ENCODE peak calls at places on chromosomes 1 and 21, in five cellular contexts. A is transverse colon, P is pancreas, G is DND-41, B is heart right ventricle. W is an unnamed sample.
A peak's percentile ranks its signal among the peaks of the same experiment; 100 is the strongest.

GRCh38 chr1:116956378-116956777 is 45.2 kb upstream of the CD101 start:
- DNase-seq in A (no peak), B (no peak), P (no peak), G (no peak), W (no peak)

GRCh38 chr1:244460195-244460594 is 878 bp upstream of the CATSPERE start:
- DNase-seq in B (no peak), G (peak; percentile 41), A (no peak), P (no peak), W (no peak)

GRCh38 chr1:27704958-27705357 is 20.8 kb upstream of the FAM76A start:
- DNase-seq in A (no peak), B (no peak), G (no peak), P (no peak), W (no peak)

GRCh38 chr1:41493117-41493536 is 8.6 kb upstream of the EDN2 start:
- DNase-seq in A (no peak), G (no peak), B (no peak), P (peak; percentile 32), W (no peak)

GRCh38 chr1:50308883-50309282 is 114.4 kb downstream of the DMRTA2 start:
- DNase-seq in A (no peak), P (peak; percentile 26), B (peak; percentile 15), G (peak; percentile 69), W (no peak)

GRCh38 chr1:18965206-18966173 is 9.0 kb upstream of the IFFO2 start:
- DNase-seq in P (no peak), B (no peak), A (no peak), G (no peak), W (no peak)

GRCh38 chr21:38806153-38806941 is 618 bp downstream of the ETS2 start:
- DNase-seq in A (peak; percentile 45), P (peak; percentile 50), G (peak; percentile 55), B (peak; percentile 32), W (peak; percentile 42)

GRCh38 chr1:36248250-36248894 is 24.1 kb downstream of the THRAP3 start:
- DNase-seq in P (peak; percentile 48), B (no peak), G (no peak), A (peak; percentile 53), W (no peak)

GRCh38 chr1:83900530-83900929 is 98.4 kb downstream of the TTLL7 start:
- DNase-seq in P (no peak), A (no peak), G (no peak), B (no peak), W (no peak)

GRCh38 chr1:2290171-2290578 is 62.1 kb downstream of the SKI start:
- DNase-seq in P (no peak), G (no peak), A (no peak), B (no peak), W (no peak)

DNA sequence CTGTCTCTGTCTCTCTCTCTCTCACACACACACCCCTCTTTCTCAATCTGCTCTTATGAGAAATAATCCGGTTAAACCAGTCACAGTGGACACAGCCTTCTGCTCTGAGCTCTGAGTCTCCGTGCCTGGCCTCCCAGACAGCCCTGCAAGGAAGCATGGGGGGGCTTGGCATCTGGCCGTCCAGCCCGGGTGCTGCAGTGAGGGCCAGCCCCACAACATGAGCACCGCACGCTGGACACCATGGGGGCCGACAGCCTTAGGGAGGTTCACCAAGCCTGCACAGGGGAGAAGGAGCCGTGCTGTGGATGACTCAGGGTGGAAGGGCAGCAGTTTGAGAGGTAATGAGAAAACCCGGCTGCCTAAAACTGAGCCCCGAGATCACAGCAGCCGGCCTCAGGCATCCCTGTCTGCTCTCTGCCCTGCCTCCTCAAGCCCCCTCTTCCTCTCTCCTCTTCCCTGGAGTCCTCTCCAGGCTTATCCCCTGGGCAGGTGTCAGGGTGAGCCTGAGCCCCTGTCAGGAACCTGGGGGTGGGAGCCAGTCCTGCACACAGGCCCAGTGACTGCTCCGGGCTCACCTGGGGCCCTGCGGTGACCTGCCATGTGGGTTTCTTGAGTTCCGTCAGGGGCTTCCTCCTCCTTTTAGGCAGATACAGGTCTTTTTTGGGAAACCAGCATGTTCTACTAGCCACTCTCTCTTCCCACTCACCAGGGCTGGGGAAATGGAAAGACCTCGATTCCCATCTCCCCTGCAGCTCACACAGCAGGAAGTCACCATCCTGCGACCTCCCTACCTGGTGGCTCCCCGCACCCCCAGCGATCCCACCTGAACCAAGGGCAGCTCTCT is 92.8 kb downstream of the ITPKB start:
- DNase-seq in G (no peak), P (no peak), A (no peak), B (no peak), W (no peak)
- H3K27ac ChIP-seq in G (no peak overlapping the region), P (no peak overlapping the region), A (peak overlapping the region; percentile 21), B (no peak overlapping the region), W (no peak overlapping the region)

DNA sequence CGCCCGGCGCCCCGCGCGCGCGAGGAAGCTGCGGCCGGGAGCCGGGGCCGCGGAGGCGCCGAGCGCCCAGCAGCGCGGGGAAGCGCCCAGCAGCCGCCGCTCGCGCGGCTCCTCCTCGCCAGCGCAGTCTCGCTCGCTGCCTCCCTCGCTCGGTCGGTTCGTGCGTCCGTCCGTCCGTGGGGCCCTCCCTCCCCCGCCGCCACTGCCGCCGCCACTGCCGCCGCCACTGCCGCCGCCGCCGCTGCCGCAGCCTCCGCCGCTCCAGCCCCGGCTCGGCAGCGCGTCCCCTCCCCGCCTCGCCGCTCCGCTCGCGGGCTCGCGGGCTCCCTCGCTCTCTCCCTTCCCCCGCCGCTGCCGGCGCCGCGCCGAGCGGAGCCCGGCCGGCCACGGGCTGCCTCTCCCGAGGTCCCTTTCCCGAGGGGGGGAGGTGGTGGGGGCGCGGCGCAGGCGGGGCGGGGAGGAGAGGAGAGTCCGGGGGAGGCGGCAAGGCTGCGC is at the start of gene KCND3:
- DNase-seq in A (peak; percentile 28), G (no peak), P (peak; percentile 41), B (no peak), W (no peak)
- H3K27me3 ChIP-seq in A (peaks cover 57% of the 10 kb centered on the region), G (no peaks in the 10 kb centered on the region), P (no peaks in the 10 kb centered on the region), B (no peaks in the 10 kb centered on the region), W (peaks cover 31% of the 10 kb centered on the region)

GRCh38 chr21:43029785-43030184 is 45.9 kb downstream of the CBS start:
- DNase-seq in A (no peak), G (no peak), B (no peak), P (no peak), W (no peak)
- H3K36me3 ChIP-seq in A (no peaks in the 10 kb centered on the region), G (peaks cover 55% of the 10 kb centered on the region), B (peaks cover 72% of the 10 kb centered on the region), P (no peaks in the 10 kb centered on the region), W (peaks cover 23% of the 10 kb centered on the region)

GRCh38 chr1:157045251-157046218 is at the start of gene ARHGEF11:
- DNase-seq in A (peak; percentile 93), B (peak; percentile 93), P (peak; percentile 94), G (no peak), W (peak; percentile 7)
- H3K27ac ChIP-seq in A (peak within 1 kb of the TSS; percentile 95), B (peak within 1 kb of the TSS; percentile 88), P (peak within 1 kb of the TSS; percentile 79), G (no peak within 1 kb of the TSS), W (peak within 1 kb of the TSS; percentile 51)

DNA sequence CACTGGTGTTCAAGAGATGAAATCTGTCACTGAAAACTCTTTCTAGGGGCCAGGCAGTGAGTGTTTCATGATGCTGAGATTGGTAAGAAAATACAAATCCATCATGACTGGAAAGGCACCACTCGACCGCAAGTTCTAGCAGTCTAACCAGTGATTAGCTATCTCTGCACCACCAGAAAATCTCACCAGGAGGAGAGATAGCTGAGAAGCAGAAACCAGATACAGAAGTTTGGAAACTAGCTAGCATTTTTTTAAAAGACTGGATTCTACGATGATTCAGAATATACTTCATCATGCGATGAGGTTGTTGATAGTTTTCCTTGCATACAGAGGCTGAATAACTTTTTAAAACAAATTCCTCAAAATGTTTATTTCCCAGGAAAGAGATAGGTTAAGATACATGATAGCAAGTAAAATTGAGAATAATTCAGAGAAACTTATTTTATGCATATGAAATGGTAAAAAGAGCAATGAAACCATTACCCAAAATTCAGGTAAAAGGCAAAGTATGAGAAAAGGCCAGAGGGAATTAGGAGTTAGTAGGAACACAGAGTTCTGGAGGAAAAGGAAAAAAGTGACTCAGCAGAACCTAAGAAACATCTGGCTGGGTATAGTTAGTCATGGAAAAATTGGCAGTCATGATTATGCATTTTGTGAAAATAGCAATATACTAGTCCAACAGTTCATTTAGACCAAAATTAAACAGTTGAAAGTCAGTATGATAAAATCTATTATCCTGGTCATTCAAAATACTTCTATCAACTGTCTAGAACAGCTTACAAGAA is 3.3 kb upstream of the F3 start:
- DNase-seq in P (no peak), A (no peak), B (no peak), G (no peak), W (no peak)
- H3K27me3 ChIP-seq in P (no peaks in the 10 kb centered on the region), A (no peaks in the 10 kb centered on the region), B (no peaks in the 10 kb centered on the region), G (no peaks in the 10 kb centered on the region), W (no peaks in the 10 kb centered on the region)